ENCODE peak calls at places on chromosomes 1 and 21, in four cellular contexts. T is cerebellum, L is NCI-H524, Z is kidney. D is an unnamed sample.

GRCh38 chr1:222384536-222384935 is 163.4 kb downstream of the HHIPL2 start:
- DNase-seq in T (no peak), Z (no peak), L (no peak), D (no peak)

GRCh38 chr1:191240925-191241324 is 763.3 kb upstream of the BRINP3 start:
- DNase-seq in L (no peak), Z (no peak), T (no peak), D (no peak)

GRCh38 chr1:229136817-229137216 is 134.1 kb upstream of the RAB4A start:
- DNase-seq in Z (no peak), T (no peak), L (no peak), D (no peak)

GRCh38 chr1:156813750-156814570 is 2.7 kb downstream of the SH2D2A start:
- DNase-seq in L (peak; percentile 35), Z (peak; percentile 91), T (peak; percentile 41), D (no peak)

GRCh38 chr1:181080543-181080942 is 8.0 kb upstream of the IER5 start:
- DNase-seq in L (no peak), Z (no peak), T (no peak), D (no peak)

GRCh38 chr1:47507140-47507539 is 69.3 kb downstream of the FOXD2 start:
- DNase-seq in T (no peak), L (no peak), Z (no peak), D (no peak)

GRCh38 chr1:234230414-234230862 is 142.8 kb upstream of the COA6 start:
- DNase-seq in T (no peak), L (no peak), Z (no peak), D (no peak)

GRCh38 chr1:70353641-70354331 is 736 bp downstream of the ANKRD13C start:
- DNase-seq in Z (peak; percentile 83), L (peak; percentile 35), T (no peak), D (no peak)

GRCh38 chr1:165883056-165883455 is 55.6 kb downstream of the UCK2 start:
- DNase-seq in T (no peak), Z (no peak), L (no peak), D (no peak)

GRCh38 chr1:101276818-101277217 is 40.0 kb downstream of the S1PR1 start:
- DNase-seq in T (no peak), Z (no peak), L (peak; percentile 21), D (no peak)

GRCh38 chr1:18155881-18156385 is 48.3 kb downstream of the IGSF21 start:
- DNase-seq in T (no peak), Z (no peak), L (peak; percentile 74), D (no peak)

GRCh38 chr1:4825841-4826450 is 171.5 kb downstream of the AJAP1 start:
- DNase-seq in L (peak; percentile 42), Z (no peak), T (no peak), D (peak; percentile 48)

GRCh38 chr21:45262616-45263015 is 25.1 kb downstream of the POFUT2 start:
- DNase-seq in Z (peak; percentile 43), L (no peak), T (no peak), D (no peak)

GRCh38 chr1:61221642-61222041 is 139.3 kb downstream of the NFIA start:
- DNase-seq in L (no peak), T (no peak), Z (no peak), D (no peak)

GRCh38 chr1:167359295-167359694 is 138.6 kb downstream of the POU2F1 start:
- DNase-seq in Z (no peak), T (no peak), L (no peak), D (no peak)

GRCh38 chr1:83112248-83112885 is 886.6 kb downstream of the TTLL7 start:
- DNase-seq in L (no peak), T (no peak), Z (no peak), D (no peak)

GRCh38 chr1:70071597-70071996 is 133.8 kb downstream of the LRRC40 start:
- DNase-seq in Z (no peak), T (no peak), L (peak; percentile 10), D (no peak)

GRCh38 chr1:182707116-182707515 is 22.7 kb upstream of the RGS8 start:
- DNase-seq in Z (no peak), T (peak; percentile 10), L (no peak), D (no peak)